ENCODE peak calls at places on chromosomes 7 and 10, in seven cellular contexts. L, U, T, V, Q, B and P are unnamed samples.

GRCh38 chr10:11835704-11836103 is 12.5 kb downstream of the PROSER2 start:
- DNase-seq in Q (no peak), L (no peak), B (no peak), V (no peak), U (no peak), T (no peak), P (no peak)

GRCh38 chr10:124611738-124612137 is 132.4 kb downstream of the FAM53B start:
- DNase-seq in V (no peak), T (no peak), B (peak), Q (peak), U (no peak), L (no peak), P (no peak)

GRCh38 chr10:78763651-78764395 is 304.9 kb upstream of the ZMIZ1 start:
- DNase-seq in Q (no peak), U (no peak), V (no peak), B (no peak), L (no peak), T (peak), P (peak)

GRCh38 chr7:115015619-115016018 is 93.7 kb downstream of the MDFIC start:
- DNase-seq in B (no peak), Q (no peak), V (peak), U (no peak), T (no peak), L (peak), P (no peak)

GRCh38 chr7:98823226-98823625 is 46.6 kb downstream of the TMEM130 start:
- DNase-seq in Q (no peak), U (no peak), T (no peak), V (no peak), L (no peak), B (no peak), P (no peak)

GRCh38 chr7:16926283-16926682 is 44.5 kb upstream of the AGR3 start:
- DNase-seq in L (peak), U (no peak), B (peak), V (peak), Q (no peak), T (no peak), P (peak)

GRCh38 chr7:6284055-6284400 is 11.6 kb upstream of the CYTH3 start:
- DNase-seq in L (peak), Q (no peak), V (no peak), U (no peak), T (no peak), B (no peak), P (no peak)

GRCh38 chr10:49620286-49620810 is 6.5 kb downstream of the CHAT start:
- DNase-seq in T (no peak), B (no peak), V (no peak), Q (no peak), L (no peak), U (peak), P (no peak)

GRCh38 chr10:110392860-110393732 is 88.4 kb upstream of the SMNDC1 start:
- DNase-seq in U (no peak), T (peak), Q (no peak), V (peak), B (peak), L (no peak), P (peak)

GRCh38 chr7:125526958-125527357 is 597.3 kb upstream of the POT1 start:
- DNase-seq in V (no peak), Q (no peak), U (no peak), B (no peak), T (no peak), L (no peak), P (no peak)

GRCh38 chr7:144830811-144831210 is 5.0 kb downstream of the TPK1 start:
- DNase-seq in Q (no peak), L (no peak), V (peak), T (no peak), B (no peak), U (no peak), P (no peak)

GRCh38 chr7:93719546-93719945 is 145.0 kb upstream of the CALCR start:
- DNase-seq in L (peak), B (peak), V (peak), Q (no peak), T (no peak), U (no peak), P (no peak)

GRCh38 chr7:38632411-38632810 is 1.2 kb upstream of the AMPH start:
- DNase-seq in T (no peak), V (no peak), L (no peak), U (no peak), Q (no peak), B (no peak), P (no peak)

GRCh38 chr10:72691470-72692056 is 380 bp upstream of the MCU start:
- DNase-seq in T (no peak), Q (no peak), B (no peak), V (peak), U (no peak), L (no peak), P (no peak)

GRCh38 chr10:86306628-86307278 is 59.8 kb downstream of the GRID1 start:
- DNase-seq in L (no peak), T (no peak), Q (no peak), B (peak), U (peak), V (peak), P (no peak)

GRCh38 chr10:55370021-55370420 is 569.0 kb upstream of the PCDH15 start:
- DNase-seq in Q (no peak), L (no peak), T (no peak), U (no peak), V (no peak), B (peak), P (no peak)

DNA sequence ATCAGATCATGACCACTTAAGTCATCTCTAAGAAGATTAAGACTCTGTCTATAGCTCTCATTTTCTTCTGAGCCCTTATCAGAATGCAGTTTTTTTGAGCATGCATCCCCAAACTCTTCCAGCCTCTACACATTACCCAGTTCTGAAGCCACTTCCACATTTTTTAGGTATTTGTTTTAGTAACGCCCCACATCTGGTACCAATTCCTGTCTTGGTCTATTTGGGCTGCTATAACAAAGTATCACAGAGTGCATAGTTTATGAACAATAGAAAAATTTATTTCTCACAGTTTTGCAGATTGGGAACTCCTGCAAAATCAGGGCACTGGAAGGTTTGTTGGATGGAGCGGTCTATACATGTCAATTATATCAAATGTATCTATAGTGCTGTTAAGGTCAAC is 107.7 kb upstream of the KCND2 start:
- DNase-seq in L (no peak), Q (no peak), V (no peak), U (no peak), B (no peak), T (no peak), P (no peak)
- H3K4me3 ChIP-seq in L (no peak), Q (no peak), V (no peak), U (no peak), B (no peak), T (no peak), P (no peak)

GRCh38 chr7:134553976-134554375 is 5.1 kb downstream of the AKR1B15 start:
- DNase-seq in Q (peak), L (peak), T (no peak), U (no peak), V (peak), B (peak), P (no peak)

GRCh38 chr7:134548877-134549276 is at the start of gene AKR1B15:
- DNase-seq in L (peak), V (peak), B (peak), T (no peak), U (no peak), Q (no peak), P (no peak)

GRCh38 chr7:134554417-134554966 is 5.6 kb downstream of the AKR1B15 start:
- DNase-seq in Q (peak), B (no peak), L (no peak), V (no peak), U (no peak), T (no peak), P (no peak)

GRCh38 chr7:134549366-134549765 is 456 bp downstream of the AKR1B15 start:
- DNase-seq in Q (no peak), T (no peak), L (no peak), U (no peak), B (no peak), V (no peak), P (no peak)

GRCh38 chr7:134552105-134552504 is 3.2 kb downstream of the AKR1B15 start:
- DNase-seq in B (peak), T (no peak), V (peak), L (peak), U (no peak), Q (peak), P (no peak)
- TF ChIP-seq CTCF in B (peak), T (no peak), V (peak), L (peak), U (no peak), Q (no peak), P (no peak)

DNA sequence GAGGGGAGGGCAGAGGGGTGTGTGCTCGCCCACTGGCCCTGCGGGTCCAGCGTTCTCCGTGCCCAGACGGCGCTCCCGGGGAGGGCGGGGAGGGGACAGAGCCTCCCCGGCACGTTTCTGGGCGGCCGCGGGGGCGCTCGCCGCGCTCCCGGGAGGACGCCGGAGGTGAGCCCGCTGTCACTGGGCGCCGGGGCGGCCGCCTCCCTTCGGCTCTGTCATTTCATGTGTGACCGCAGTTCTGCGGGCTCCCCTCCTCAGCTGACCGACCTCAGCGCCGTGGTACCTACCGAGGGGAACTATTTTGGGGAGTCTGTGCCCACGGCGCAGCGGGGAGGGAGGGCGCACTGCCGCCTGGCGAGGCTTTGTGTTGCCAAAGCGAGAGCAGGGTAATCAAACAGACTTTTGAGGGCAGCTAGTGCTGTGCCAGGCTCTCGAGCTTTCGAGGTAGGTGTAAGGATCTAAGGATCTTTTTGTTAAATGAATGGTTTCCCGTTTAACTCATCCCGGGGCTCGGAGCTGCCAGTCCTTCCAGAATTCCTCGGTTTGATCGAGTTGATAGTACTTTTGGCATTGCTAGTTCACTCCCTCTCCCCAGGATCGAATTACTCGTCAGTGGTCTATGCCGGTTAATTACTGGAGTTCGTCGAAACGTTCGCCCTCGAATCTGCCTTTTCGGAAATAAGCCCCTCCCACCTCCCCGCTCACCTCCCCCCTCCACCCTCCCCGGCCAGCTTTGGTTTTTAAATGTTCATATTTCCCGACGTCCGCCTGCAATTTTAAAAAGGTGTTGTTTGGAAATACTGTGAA is 1.9 kb downstream of the ARID5B start:
- DNase-seq in V (peak), L (peak), Q (peak), B (peak), T (peak), U (no peak), P (peak)
- TF ChIP-seq POLR2A in V (no peak), L (no peak), Q (no peak), B (no peak), T (peak), U (peak), P (no peak)

DNA sequence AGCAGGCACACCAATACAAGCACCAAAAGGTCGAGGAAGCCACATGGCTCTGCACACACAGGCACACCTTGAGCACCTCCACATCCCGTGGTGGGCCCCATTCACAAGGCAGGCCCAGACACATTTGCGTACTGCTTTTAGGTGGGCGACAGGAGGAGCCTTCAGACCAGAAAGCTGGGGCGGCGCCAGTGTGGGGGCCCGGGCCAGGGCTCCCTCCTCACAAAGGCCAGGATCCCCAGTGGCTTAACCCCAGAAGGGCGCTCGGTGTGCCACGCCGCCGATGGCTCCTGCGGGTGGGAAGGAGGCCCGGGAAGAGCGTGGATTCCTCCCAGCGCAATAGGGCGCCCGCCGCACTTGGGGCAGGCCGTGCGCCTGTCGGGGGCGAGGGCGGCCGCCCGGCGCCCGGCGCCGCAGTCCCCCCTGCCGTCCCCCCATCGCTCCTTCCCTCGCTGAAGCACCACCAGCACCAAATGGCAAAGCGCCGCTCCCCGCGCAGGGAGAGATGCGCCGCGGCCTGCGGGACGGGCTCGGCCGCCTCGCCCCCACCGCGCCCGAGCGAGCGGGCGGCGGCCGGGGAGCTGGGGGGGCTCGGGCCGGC is 2.9 kb upstream of the SMARCD3 start:
- DNase-seq in Q (peak), L (peak), T (peak), V (peak), U (no peak), B (no peak), P (peak)
- H3K4me3 ChIP-seq in Q (peak), L (peak), T (peak), V (peak), U (peak), B (no peak), P (no peak)

DNA sequence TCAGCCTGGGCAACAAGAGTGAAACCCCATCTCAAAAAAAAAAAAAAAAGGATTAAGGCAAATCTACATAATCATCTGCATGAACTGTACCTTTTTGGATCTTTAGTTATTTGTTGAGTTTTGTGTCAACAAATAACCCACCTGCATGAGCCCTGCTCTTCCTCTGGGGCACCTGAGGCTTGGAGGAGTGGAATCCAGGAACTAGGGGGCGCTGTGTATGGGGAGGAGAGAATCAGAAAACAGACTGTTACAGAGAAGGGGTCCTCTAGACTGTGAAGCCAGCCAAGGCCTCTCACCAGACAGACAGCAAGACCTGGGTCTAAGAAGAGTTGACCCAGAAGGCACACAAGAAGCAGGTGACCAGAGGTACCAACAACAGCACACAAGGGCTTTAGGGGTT is 682.8 kb upstream of the NRP1 start:
- DNase-seq in L (no peak), Q (no peak), T (no peak), U (no peak), V (no peak), B (peak), P (no peak)
- TF ChIP-seq CTCF in L (no peak), Q (no peak), T (no peak), U (no peak), V (no peak), B (peak), P (no peak)

GRCh38 chr7:768881-769504 is 41.9 kb upstream of the PRKAR1B start:
- DNase-seq in B (peak), V (no peak), T (peak), L (no peak), U (no peak), Q (peak), P (no peak)
- TF ChIP-seq POLR2A in B (no peak), V (no peak), T (no peak), L (no peak), U (no peak), Q (no peak), P (no peak)